ENCODE peak calls at places on chromosomes 2 and 18, in eight cellular contexts. D is activated naive CD4-positive, alpha-beta T cell treated with anti-CD3 and anti-CD28 coated beads, Interleukin-2, amount 50 U/mL, for 16 hours; O is NCI-H774; M is fibroblast of lung; X is activated T-cell treated with anti-CD3 and anti-CD28 coated beads, Interleukin-2, amount 50 U/mL, for 1 hour; H is SHP77; J is amniotic epithelial cell; G is amniotic stem cell. F is an unnamed sample.

GRCh38 chr2:3217646-3218045 is 160.0 kb downstream of the EIPR1 start:
- DNase-seq in D (no peak), O (no peak), M (no peak), X (no peak), H (no peak), J (no peak), G (no peak), F (no peak)

GRCh38 chr2:11743846-11744553 is 2.4 kb upstream of the LPIN1 start:
- DNase-seq in D (peak), O (peak), M (peak), X (peak), H (peak), J (peak), G (peak), F (peak)

GRCh38 chr2:9422321-9423099 is 818 bp downstream of the ITGB1BP1 start:
- DNase-seq in D (peak), O (peak), M (peak), X (peak), H (no peak), J (no peak), G (no peak), F (no peak)

GRCh38 chr2:134129900-134130537 is 123.9 kb upstream of the MGAT5 start:
- DNase-seq in D (no peak), O (no peak), M (no peak), X (no peak), H (no peak), J (no peak), G (no peak), F (no peak)

GRCh38 chr2:172496096-172496709 is 59.7 kb upstream of the PDK1 start:
- DNase-seq in D (peak), O (no peak), M (no peak), X (peak), H (no peak), J (no peak), G (no peak), F (no peak)

GRCh38 chr2:148298201-148298600 is 277.3 kb downstream of the MBD5 start:
- DNase-seq in D (no peak), O (no peak), M (peak), X (no peak), H (no peak), J (peak), G (no peak), F (no peak)

GRCh38 chr2:159614534-159615186 is 1.7 kb downstream of the BAZ2B start:
- DNase-seq in D (no peak), O (peak), M (no peak), X (no peak), H (no peak), J (no peak), G (no peak), F (peak)

GRCh38 chr2:32832821-32833220 is 113.9 kb upstream of the LTBP1 start:
- DNase-seq in D (no peak), O (no peak), M (peak), X (no peak), H (no peak), J (peak), G (no peak), F (no peak)

GRCh38 chr18:76522104-76522503 is 27.1 kb upstream of the ZNF516 start:
- DNase-seq in D (no peak), O (no peak), M (peak), X (no peak), H (no peak), J (no peak), G (no peak), F (peak)

GRCh38 chr2:240349133-240350005 is 86.1 kb upstream of the GPC1 start:
- DNase-seq in D (no peak), O (no peak), M (no peak), X (no peak), H (no peak), J (no peak), G (no peak), F (no peak)

GRCh38 chr2:240435955-240436625 is 627 bp downstream of the GPC1 start:
- DNase-seq in D (no peak), O (no peak), M (no peak), X (peak), H (no peak), J (peak), G (no peak), F (no peak)

GRCh38 chr2:216862628-216863027 is 2.8 kb upstream of the TNP1 start:
- DNase-seq in D (no peak), O (peak), M (no peak), X (no peak), H (no peak), J (no peak), G (no peak), F (peak)

GRCh38 chr2:1543776-1544477 is 130.7 kb downstream of the TPO start:
- DNase-seq in D (no peak), O (no peak), M (no peak), X (no peak), H (no peak), J (no peak), G (no peak), F (no peak)

GRCh38 chr18:10060469-10060782 is 146.6 kb downstream of the VAPA start:
- DNase-seq in D (no peak), O (no peak), M (no peak), X (no peak), H (no peak), J (no peak), G (no peak), F (no peak)

GRCh38 chr2:9573013-9573708 is 17.5 kb upstream of the ADAM17 start:
- DNase-seq in D (no peak), O (no peak), M (peak), X (no peak), H (no peak), J (peak), G (no peak), F (no peak)

GRCh38 chr2:144471316-144472045 is 48.4 kb downstream of the ZEB2 start:
- DNase-seq in D (no peak), O (no peak), M (no peak), X (no peak), H (no peak), J (no peak), G (no peak), F (no peak)

GRCh38 chr2:11465485-11466306 is at the start of gene E2F6:
- DNase-seq in D (peak), O (peak), M (peak), X (peak), H (peak), J (peak), G (peak), F (peak)

GRCh38 chr2:239855863-239856587 is 169.1 kb downstream of the NDUFA10 start:
- DNase-seq in D (no peak), O (no peak), M (no peak), X (no peak), H (no peak), J (no peak), G (no peak), F (no peak)

GRCh38 chr18:31143025-31143424 is 19.6 kb downstream of the DSC1 start:
- DNase-seq in D (no peak), O (no peak), M (no peak), X (no peak), H (no peak), J (no peak), G (no peak), F (no peak)

GRCh38 chr2:12834239-12834638 is 117.5 kb downstream of the TRIB2 start:
- DNase-seq in D (no peak), O (no peak), M (no peak), X (no peak), H (no peak), J (no peak), G (no peak), F (no peak)

GRCh38 chr2:130288467-130289403 is 54.0 kb upstream of the IMP4 start:
- DNase-seq in D (no peak), O (no peak), M (no peak), X (no peak), H (no peak), J (peak), G (no peak), F (no peak)

GRCh38 chr2:121099329-121100318 is 185.4 kb downstream of the TFCP2L1 start:
- DNase-seq in D (no peak), O (no peak), M (no peak), X (no peak), H (no peak), J (no peak), G (no peak), F (no peak)

GRCh38 chr18:13235981-13236380 is 17.4 kb downstream of the LDLRAD4 start:
- DNase-seq in D (no peak), O (no peak), M (no peak), X (peak), H (no peak), J (no peak), G (no peak), F (no peak)

GRCh38 chr18:12906119-12906518 is 22.1 kb upstream of the PTPN2 start:
- DNase-seq in D (no peak), O (no peak), M (no peak), X (no peak), H (no peak), J (no peak), G (no peak), F (no peak)

GRCh38 chr18:37476182-37476581 is 89.4 kb downstream of the CELF4 start:
- DNase-seq in D (no peak), O (no peak), M (no peak), X (no peak), H (no peak), J (no peak), G (no peak), F (no peak)